ENCODE peak calls at places on chromosomes 12 and 14, in nine cellular contexts. T, U, W, D, S, G, K, N and C are unnamed samples.

GRCh38 chr12:108630481-108631207 is 3.0 kb downstream of the SELPLG start:
- DNase-seq in S (peak; percentile 89), D (no peak), K (peak; percentile 93), W (no peak), U (no peak), T (peak; percentile 54), G (no peak), N (no peak), C (peak; percentile 92)

GRCh38 chr12:51994959-51995358 is 11.8 kb upstream of the TAMALIN start:
- DNase-seq in W (no peak), G (no peak), N (no peak), U (no peak), T (no peak), D (no peak), S (no peak), K (no peak), C (no peak)

GRCh38 chr12:52546126-52546525 is 6.8 kb downstream of the KRT71 start:
- DNase-seq in W (no peak), U (no peak), D (no peak), K (no peak), G (no peak), S (no peak), T (no peak), N (no peak), C (no peak)

GRCh38 chr14:60648169-60648933 is 926 bp downstream of the SIX1 start:
- DNase-seq in W (no peak), T (no peak), S (no peak), N (no peak), G (no peak), U (no peak), K (peak; percentile 49), D (peak; percentile 44), C (no peak)

GRCh38 chr12:10392394-10392930 is 2.6 kb upstream of the KLRK1 start:
- DNase-seq in D (no peak), S (peak; percentile 81), T (peak; percentile 99), G (no peak), N (peak; percentile 96), U (no peak), K (peak; percentile 93), W (peak; percentile 59), C (peak; percentile 98)

GRCh38 chr14:66009104-66009503 is 477.1 kb upstream of the CCDC196 start:
- DNase-seq in S (peak; percentile 1), D (no peak), U (no peak), G (no peak), T (peak; percentile 41), W (no peak), N (peak; percentile 97), K (peak; percentile 85), C (peak; percentile 76)

GRCh38 chr14:68704736-68705720 is 87.8 kb downstream of the ZFP36L1 start:
- DNase-seq in S (no peak), K (peak; percentile 88), D (no peak), N (peak; percentile 42), W (no peak), T (no peak), G (no peak), U (no peak), C (peak; percentile 79)

GRCh38 chr14:61003571-61003970 is 22.5 kb downstream of the SLC38A6 start:
- DNase-seq in S (peak; percentile 37), W (no peak), T (no peak), G (no peak), N (peak; percentile 49), U (no peak), D (no peak), K (peak; percentile 52), C (no peak)

GRCh38 chr12:55658212-55658611 is 21.5 kb downstream of the OR10P1 start:
- DNase-seq in S (no peak), U (no peak), G (no peak), D (no peak), W (no peak), K (no peak), N (no peak), T (no peak), C (no peak)

GRCh38 chr12:55663391-55663790 is 26.7 kb downstream of the OR10P1 start:
- DNase-seq in T (no peak), K (no peak), D (no peak), W (no peak), G (no peak), S (no peak), N (no peak), U (no peak), C (no peak)

GRCh38 chr12:55657282-55657681 is 20.6 kb downstream of the OR10P1 start:
- DNase-seq in W (no peak), G (no peak), D (no peak), U (no peak), T (no peak), N (no peak), S (no peak), K (no peak), C (no peak)

GRCh38 chr12:55658635-55659391 is 22.1 kb downstream of the OR10P1 start:
- DNase-seq in T (no peak), W (no peak), D (no peak), K (peak; percentile 47), U (no peak), N (peak; percentile 36), S (no peak), G (no peak), C (peak; percentile 22)

DNA sequence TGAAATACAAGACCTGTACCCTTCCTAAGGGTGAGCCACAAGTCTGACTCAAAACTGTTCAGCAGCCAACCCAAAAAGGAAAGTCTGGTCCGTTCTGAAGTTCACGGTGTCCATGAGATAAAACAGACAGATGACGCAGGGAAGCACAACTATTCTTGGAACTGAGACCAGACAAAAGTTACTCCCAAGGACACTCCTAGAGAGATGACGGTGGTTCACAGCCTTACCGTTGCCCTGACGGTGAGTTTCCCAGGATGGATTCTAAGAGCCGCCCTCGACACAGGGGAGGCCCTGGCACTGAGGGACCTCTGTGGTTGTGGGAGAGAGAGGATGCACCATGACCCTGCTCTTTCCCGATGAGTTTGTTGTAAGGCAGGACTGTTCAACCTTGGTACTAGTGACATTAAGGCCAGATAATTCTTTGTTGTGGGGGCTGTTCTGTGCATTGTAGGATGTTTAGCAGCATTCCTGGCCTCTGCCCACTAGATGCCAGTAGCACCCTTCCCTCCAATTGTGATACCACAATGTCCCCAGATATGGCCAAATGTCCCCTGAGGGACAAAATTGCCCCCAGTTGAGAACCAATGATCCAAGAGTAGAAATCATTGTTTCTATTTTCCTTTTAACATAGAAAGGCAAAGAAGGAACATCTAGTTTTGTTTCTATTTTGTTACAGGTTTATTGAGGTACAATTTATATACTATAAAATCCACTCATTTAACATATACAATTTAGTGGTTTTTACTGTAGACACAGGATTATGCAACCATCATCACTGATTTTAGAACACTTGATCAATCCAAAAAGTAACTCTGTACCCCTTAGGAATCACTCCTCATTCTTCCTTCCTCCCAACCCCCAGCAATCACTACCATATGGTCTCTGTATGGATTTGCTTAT is 23.0 kb downstream of the OR10P1 start:
- DNase-seq in U (no peak), K (no peak), W (peak; percentile 66), D (peak; percentile 42), N (peak; percentile 81), G (no peak), T (peak; percentile 28), S (no peak), C (peak; percentile 30)
- TF ChIP-seq CTCF in U (peak; percentile 21), K (peak; percentile 31), W (peak; percentile 63), D (peak; percentile 74), N (peak; percentile 62), G (peak; percentile 42), T (peak; percentile 49), S (peak; percentile 34), C (peak; percentile 39)

GRCh38 chr12:116759783-116760581 is 21.9 kb downstream of the RNFT2 start:
- DNase-seq in T (no peak), S (no peak), W (peak; percentile 19), D (peak; percentile 17), G (no peak), U (no peak), K (no peak), N (no peak), C (no peak)
- TF ChIP-seq CTCF in T (no peak), S (no peak), W (peak; percentile 20), D (peak; percentile 27), G (peak; percentile 22), U (no peak), K (no peak), N (no peak), C (no peak)

GRCh38 chr14:90412058-90412457 is 15.2 kb downstream of the CALM1 start:
- DNase-seq in K (no peak), T (no peak), D (no peak), U (no peak), W (no peak), G (no peak), S (no peak), N (no peak), C (no peak)

GRCh38 chr14:90409209-90409730 is 12.4 kb downstream of the CALM1 start:
- DNase-seq in W (peak; percentile 81), N (peak; percentile 97), T (peak; percentile 96), S (peak; percentile 95), K (peak; percentile 82), U (peak; percentile 72), G (no peak), D (no peak), C (peak; percentile 77)

GRCh38 chr14:90406384-90406798 is 9.6 kb downstream of the CALM1 start:
- DNase-seq in D (no peak), G (no peak), K (no peak), N (no peak), U (no peak), W (no peak), T (no peak), S (no peak), C (no peak)

GRCh38 chr14:90405755-90406154 is 8.9 kb downstream of the CALM1 start:
- DNase-seq in G (no peak), K (no peak), T (no peak), S (no peak), N (no peak), W (no peak), D (no peak), U (no peak), C (no peak)

DNA sequence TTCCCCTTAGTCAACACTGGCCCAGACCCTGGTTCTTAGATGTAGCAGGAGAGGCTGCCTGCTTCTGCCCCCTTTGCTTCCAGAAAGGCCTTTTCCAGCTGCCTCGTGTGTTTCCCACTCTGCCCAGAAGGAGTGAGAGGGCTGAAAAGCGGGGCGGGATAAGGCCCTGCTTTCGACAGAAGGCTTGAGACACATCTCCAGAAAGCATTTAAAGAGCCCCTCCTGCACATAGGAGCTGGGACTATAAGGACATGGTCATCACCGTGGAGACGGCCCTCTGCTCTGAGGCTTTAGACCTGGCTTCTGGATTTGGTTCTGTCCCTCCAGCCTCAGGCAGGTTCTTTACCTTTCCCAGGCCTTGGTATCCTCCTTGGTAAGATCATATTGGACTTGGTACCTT is 11.9 kb downstream of the CALM1 start:
- DNase-seq in W (no peak), N (peak; percentile 41), T (peak; percentile 31), G (no peak), U (no peak), K (no peak), S (no peak), D (no peak), C (no peak)
- TF ChIP-seq CTCF in W (no peak), N (no peak), T (no peak), G (no peak), U (no peak), K (no peak), S (no peak), D (no peak), C (no peak)

DNA sequence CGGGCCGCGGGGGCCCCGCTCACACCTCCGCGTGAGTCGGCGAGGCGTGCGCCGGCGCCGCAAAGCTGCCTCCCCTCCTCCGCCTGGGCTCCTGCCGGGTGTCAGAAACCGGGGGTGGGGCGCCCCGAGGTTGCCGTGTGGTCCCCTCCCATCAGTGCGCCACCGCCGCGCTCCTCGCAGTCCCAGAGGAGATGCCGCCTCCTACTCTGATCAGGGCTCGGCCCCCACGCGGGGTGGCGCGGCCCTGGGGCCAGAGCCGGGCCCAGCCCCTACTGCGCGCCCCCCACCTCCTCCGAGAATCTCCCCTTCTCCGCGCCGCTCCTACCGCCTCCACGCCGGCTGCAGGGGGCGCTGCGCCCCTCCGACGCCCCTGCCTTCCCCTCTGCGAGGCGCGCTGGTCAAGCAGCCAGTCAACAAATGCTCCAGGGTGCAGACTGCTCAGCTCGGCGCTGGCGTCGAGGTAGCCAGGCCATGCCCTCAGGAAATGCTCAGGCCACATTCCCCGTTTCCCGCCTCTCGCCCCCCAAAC is 467 bp upstream of the JAG2 start:
- DNase-seq in N (no peak), G (peak; percentile 54), U (no peak), S (no peak), D (peak; percentile 79), K (peak; percentile 58), W (peak; percentile 46), T (no peak), C (no peak)
- TF ChIP-seq CTCF in N (peak; percentile 34), G (peak; percentile 65), U (no peak), S (peak; percentile 23), D (peak; percentile 87), K (peak; percentile 29), W (peak; percentile 70), T (peak; percentile 2), C (peak; percentile 20)